ENCODE peak calls at places on chromosomes 7 and 10, in seven cellular contexts. C, K, G, D, T, J and B are unnamed samples.

GRCh38 chr10:67794909-67795460 is 43.0 kb downstream of the DNAJC12 start:
- DNase-seq in C (no peak), K (no peak), G (no peak), D (no peak), T (no peak), J (no peak), B (no peak)

GRCh38 chr10:97179731-97180366 is 5.9 kb downstream of the SLIT1 start:
- DNase-seq in C (no peak), K (no peak), G (no peak), D (no peak), T (no peak), J (no peak), B (no peak)

GRCh38 chr7:31948041-31948440 is 122.2 kb downstream of the PDE1C start:
- DNase-seq in C (no peak), K (peak; percentile 93), G (no peak), D (peak; percentile 32), T (no peak), J (no peak), B (peak; percentile 96)

GRCh38 chr7:96327429-96327828 is 5.5 kb upstream of the SLC25A13 start:
- DNase-seq in C (peak; percentile 54), K (peak; percentile 89), G (no peak), D (peak; percentile 38), T (peak; percentile 94), J (no peak), B (peak; percentile 32)

GRCh38 chr10:100858742-100859141 is 54.0 kb upstream of the SLF2 start:
- DNase-seq in C (no peak), K (no peak), G (no peak), D (no peak), T (no peak), J (no peak), B (no peak)

GRCh38 chr10:115657161-115657850 is 564.1 kb downstream of the ATRNL1 start:
- DNase-seq in C (no peak), K (no peak), G (no peak), D (no peak), T (no peak), J (no peak), B (no peak)

GRCh38 chr7:29207023-29207422 is 12.4 kb downstream of the CHN2 start:
- DNase-seq in C (no peak), K (peak; percentile 26), G (no peak), D (no peak), T (no peak), J (no peak), B (no peak)

GRCh38 chr10:68261132-68261856 is 29.4 kb upstream of the ATOH7 start:
- DNase-seq in C (peak; percentile 24), K (no peak), G (no peak), D (no peak), T (peak; percentile 23), J (no peak), B (no peak)

GRCh38 chr7:132437730-132438129 is 138.5 kb downstream of the PLXNA4 start:
- DNase-seq in C (no peak), K (no peak), G (no peak), D (no peak), T (no peak), J (no peak), B (no peak)

GRCh38 chr7:148223130-148223529 is 367.4 kb upstream of the C7orf33 start:
- DNase-seq in C (no peak), K (no peak), G (no peak), D (no peak), T (no peak), J (no peak), B (no peak)

GRCh38 chr10:110076559-110077318 is 69.0 kb downstream of the ADD3 start:
- DNase-seq in C (no peak), K (peak; percentile 65), G (peak; percentile 52), D (peak; percentile 88), T (peak; percentile 66), J (no peak), B (peak; percentile 71)

GRCh38 chr10:29784175-29784773 is 149.5 kb upstream of the SVIL start:
- DNase-seq in C (no peak), K (peak; percentile 98), G (no peak), D (peak; percentile 95), T (no peak), J (peak; percentile 82), B (peak; percentile 99)

GRCh38 chr7:21076054-21076453 is 289.4 kb upstream of the SP8 start:
- DNase-seq in C (no peak), K (no peak), G (no peak), D (no peak), T (peak; percentile 83), J (no peak), B (no peak)

GRCh38 chr7:12769464-12769863 is 82.0 kb downstream of the ARL4A start:
- DNase-seq in C (no peak), K (peak; percentile 72), G (no peak), D (peak; percentile 49), T (no peak), J (no peak), B (no peak)

GRCh38 chr10:89580243-89580642 is 44.8 kb upstream of the SLC16A12 start:
- DNase-seq in C (no peak), K (no peak), G (no peak), D (no peak), T (no peak), J (no peak), B (no peak)

GRCh38 chr10:119786117-119786769 is 60.4 kb downstream of the INPP5F start:
- DNase-seq in C (no peak), K (peak; percentile 32), G (no peak), D (no peak), T (no peak), J (no peak), B (no peak)

GRCh38 chr10:31000071-31000787 is 31.4 kb downstream of the ZNF438 start:
- DNase-seq in C (no peak), K (no peak), G (no peak), D (no peak), T (no peak), J (no peak), B (no peak)

GRCh38 chr10:86756511-86757109 is at the start of gene BMPR1A:
- DNase-seq in C (peak; percentile 30), K (peak; percentile 86), G (no peak), D (no peak), T (peak; percentile 22), J (no peak), B (no peak)

GRCh38 chr10:44173558-44173894 is 211.4 kb downstream of the CXCL12 start:
- DNase-seq in C (no peak), K (no peak), G (no peak), D (no peak), T (no peak), J (no peak), B (no peak)

GRCh38 chr7:157087646-157088045 is 51.1 kb upstream of the UBE3C start:
- DNase-seq in C (no peak), K (no peak), G (no peak), D (no peak), T (no peak), J (no peak), B (no peak)

GRCh38 chr10:102453502-102453901 is 2.2 kb upstream of the C10orf95 start:
- DNase-seq in C (no peak), K (no peak), G (no peak), D (no peak), T (no peak), J (no peak), B (no peak)

GRCh38 chr10:58578366-58578765 is 65.7 kb downstream of the BICC1 start:
- DNase-seq in C (no peak), K (no peak), G (no peak), D (no peak), T (no peak), J (no peak), B (no peak)
- H3K27ac ChIP-seq in C (no peak overlapping the region), K (no peak overlapping the region), G (no peak overlapping the region), D (no peak overlapping the region), T (no peak overlapping the region), J (no peak overlapping the region), B (no peak overlapping the region)

DNA sequence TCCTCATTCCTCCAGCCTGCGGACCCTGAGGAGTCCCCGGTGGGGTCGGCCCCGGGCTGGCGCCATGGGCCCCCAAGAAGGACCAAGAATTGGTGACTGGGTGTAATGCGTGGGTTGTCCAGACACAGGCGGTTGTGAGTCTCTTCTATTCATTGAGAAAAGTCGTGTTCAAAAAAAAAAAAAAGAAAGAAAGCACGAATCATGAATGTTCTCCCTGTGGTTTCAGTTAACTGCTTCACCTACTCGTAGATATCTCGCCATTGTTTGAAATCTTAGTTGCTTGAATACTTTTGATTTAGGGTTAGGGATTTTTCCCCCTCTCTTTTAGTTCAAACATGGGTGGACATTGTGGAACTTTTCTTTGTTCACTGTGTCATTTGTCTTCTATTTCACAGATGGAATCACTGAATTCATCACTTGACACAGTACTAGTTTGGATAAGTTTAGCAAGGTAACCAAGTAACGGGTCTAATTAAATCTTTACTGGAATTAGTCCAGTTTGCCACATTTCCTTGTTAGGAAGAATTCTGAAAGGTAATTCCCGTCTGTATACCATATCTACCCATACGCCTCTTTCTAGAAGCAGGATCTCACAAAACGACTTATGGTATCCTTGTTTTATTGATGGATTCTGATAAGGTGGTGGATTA is 775 bp downstream of the STARD3NL start:
- DNase-seq in C (no peak), K (no peak), G (no peak), D (no peak), T (no peak), J (no peak), B (peak; percentile 49)
- TF ChIP-seq CTCF in C (no peak), K (no peak), G (no peak), D (no peak), T (no peak), J (no peak), B (peak; percentile 4)

DNA sequence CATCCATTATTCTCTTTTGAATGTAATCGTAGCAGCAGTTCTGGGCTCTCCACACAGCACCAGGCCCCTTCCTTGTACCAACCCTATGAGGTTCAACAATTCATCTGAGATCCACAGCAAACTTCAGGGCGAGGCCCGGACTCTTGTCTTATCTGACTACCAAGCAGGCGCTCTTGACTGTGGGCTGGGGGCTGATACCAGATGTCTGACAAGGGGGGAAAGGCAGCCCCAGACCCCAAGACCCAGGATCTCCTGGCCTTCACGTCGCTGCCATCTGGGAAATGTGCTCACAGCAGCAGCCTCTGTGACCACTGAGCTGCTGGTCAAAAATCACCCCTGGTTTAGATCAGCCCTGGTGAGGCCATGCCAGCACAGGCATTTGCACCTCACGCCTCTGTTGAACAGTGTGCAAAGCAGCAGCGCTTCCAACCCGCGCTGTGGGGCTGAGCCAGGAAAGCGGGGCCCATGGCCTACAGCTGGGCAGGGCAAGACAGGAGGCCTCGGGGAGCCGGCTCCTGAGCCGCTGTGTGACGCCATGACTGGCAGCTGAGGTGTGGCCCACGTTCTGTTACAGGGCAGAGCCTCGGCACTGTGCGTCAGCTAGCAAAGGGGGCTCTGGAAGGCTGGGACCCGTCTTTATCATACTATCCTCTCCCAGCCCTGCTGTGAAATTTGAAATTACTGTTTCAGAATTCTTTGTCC is 143.9 kb downstream of the PAXIP1 start:
- DNase-seq in C (no peak), K (no peak), G (no peak), D (no peak), T (no peak), J (no peak), B (no peak)
- H3K27ac ChIP-seq in C (no peak overlapping the region), K (no peak overlapping the region), G (no peak overlapping the region), D (no peak overlapping the region), T (no peak overlapping the region), J (no peak overlapping the region), B (no peak overlapping the region)

GRCh38 chr10:52368725-52369124 is 54.6 kb downstream of the DKK1 start:
- DNase-seq in C (no peak), K (no peak), G (peak; percentile 30), D (no peak), T (no peak), J (no peak), B (no peak)
- TF ChIP-seq CTCF in C (no peak), K (peak; percentile 56), G (peak; percentile 38), D (no peak), T (no peak), J (no peak), B (no peak)

GRCh38 chr10:62130948-62131347 is 137.7 kb downstream of the RTKN2 start:
- DNase-seq in C (no peak), K (peak; percentile 100), G (no peak), D (no peak), T (no peak), J (no peak), B (no peak)
- H3K27ac ChIP-seq in C (no peak overlapping the region), K (peak overlapping the region; percentile 47), G (no peak overlapping the region), D (no peak overlapping the region), T (no peak overlapping the region), J (peak overlapping the region; percentile 55), B (no peak overlapping the region)